ENCODE peak calls at places on chromosome 22, in nine cellular contexts. One of them, this sample, is unnamed.

GRCh38 chr22:38957046-38957770 is at the start of gene APOBEC3A:
- DNase-seq in uterus: no peak
- DNase-seq in tibial artery: peak
- DNase-seq in transverse colon: peak
- DNase-seq in progenitor cell of endocrine pancreas: no peak
- DNase-seq in fibroblast of lung: no peak
- DNase-seq in lower leg skin: no peak
- DNase-seq in astrocyte of the cerebellum: no peak
- DNase-seq in omental fat pad: no peak
- DNase-seq in this sample: no peak

GRCh38 chr22:24926428-24926725 is 20.1 kb downstream of the LHFPL7 start:
- DNase-seq in omental fat pad: no peak
- DNase-seq in uterus: no peak
- DNase-seq in tibial artery: no peak
- DNase-seq in astrocyte of the cerebellum: no peak
- DNase-seq in transverse colon: no peak
- DNase-seq in fibroblast of lung: peak
- DNase-seq in lower leg skin: no peak
- DNase-seq in progenitor cell of endocrine pancreas: no peak
- DNase-seq in this sample: no peak

GRCh38 chr22:49052023-49052538 is 775.6 kb downstream of the BRD1 start:
- DNase-seq in fibroblast of lung: peak
- DNase-seq in progenitor cell of endocrine pancreas: no peak
- DNase-seq in uterus: no peak
- DNase-seq in omental fat pad: no peak
- DNase-seq in tibial artery: peak
- DNase-seq in astrocyte of the cerebellum: no peak
- DNase-seq in transverse colon: no peak
- DNase-seq in lower leg skin: no peak
- DNase-seq in this sample: no peak

GRCh38 chr22:37309221-37310074 is 27.1 kb downstream of the CYTH4 start:
- DNase-seq in uterus: no peak
- DNase-seq in astrocyte of the cerebellum: no peak
- DNase-seq in progenitor cell of endocrine pancreas: no peak
- DNase-seq in tibial artery: no peak
- DNase-seq in lower leg skin: no peak
- DNase-seq in transverse colon: peak
- DNase-seq in omental fat pad: no peak
- DNase-seq in fibroblast of lung: no peak
- DNase-seq in this sample: no peak

GRCh38 chr22:20940178-20940790 is 23.1 kb downstream of the CRKL start:
- DNase-seq in lower leg skin: no peak
- DNase-seq in tibial artery: no peak
- DNase-seq in uterus: no peak
- DNase-seq in progenitor cell of endocrine pancreas: no peak
- DNase-seq in astrocyte of the cerebellum: peak
- DNase-seq in omental fat pad: no peak
- DNase-seq in transverse colon: no peak
- DNase-seq in fibroblast of lung: no peak
- DNase-seq in this sample: no peak

GRCh38 chr22:39078329-39078728 is 1.3 kb downstream of the APOBEC3G start:
- DNase-seq in uterus: no peak
- DNase-seq in progenitor cell of endocrine pancreas: no peak
- DNase-seq in tibial artery: no peak
- DNase-seq in lower leg skin: no peak
- DNase-seq in omental fat pad: no peak
- DNase-seq in fibroblast of lung: no peak
- DNase-seq in transverse colon: no peak
- DNase-seq in astrocyte of the cerebellum: no peak
- DNase-seq in this sample: no peak

GRCh38 chr22:21047730-21048129 is 2.0 kb downstream of the LRRC74B start:
- DNase-seq in lower leg skin: no peak
- DNase-seq in omental fat pad: no peak
- DNase-seq in tibial artery: no peak
- DNase-seq in fibroblast of lung: no peak
- DNase-seq in uterus: peak
- DNase-seq in transverse colon: no peak
- DNase-seq in astrocyte of the cerebellum: no peak
- DNase-seq in progenitor cell of endocrine pancreas: no peak
- DNase-seq in this sample: no peak

GRCh38 chr22:28711820-28712777 is 29.5 kb downstream of the CHEK2 start:
- DNase-seq in fibroblast of lung: peak
- DNase-seq in astrocyte of the cerebellum: peak
- DNase-seq in transverse colon: no peak
- DNase-seq in tibial artery: peak
- DNase-seq in progenitor cell of endocrine pancreas: no peak
- DNase-seq in omental fat pad: no peak
- DNase-seq in uterus: no peak
- DNase-seq in lower leg skin: no peak
- DNase-seq in this sample: no peak

GRCh38 chr22:29706991-29707390 is 12.8 kb upstream of the CABP7 start:
- DNase-seq in tibial artery: no peak
- DNase-seq in lower leg skin: no peak
- DNase-seq in progenitor cell of endocrine pancreas: no peak
- DNase-seq in transverse colon: no peak
- DNase-seq in fibroblast of lung: no peak
- DNase-seq in astrocyte of the cerebellum: no peak
- DNase-seq in omental fat pad: no peak
- DNase-seq in uterus: no peak
- DNase-seq in this sample: no peak

GRCh38 chr22:43152001-43152354 is 619 bp downstream of the TSPO start:
- DNase-seq in lower leg skin: no peak
- DNase-seq in transverse colon: no peak
- DNase-seq in progenitor cell of endocrine pancreas: no peak
- DNase-seq in omental fat pad: no peak
- DNase-seq in uterus: no peak
- DNase-seq in astrocyte of the cerebellum: no peak
- DNase-seq in fibroblast of lung: no peak
- DNase-seq in tibial artery: no peak
- DNase-seq in this sample: no peak

GRCh38 chr22:49012695-49013094 is 815.0 kb downstream of the BRD1 start:
- DNase-seq in uterus: no peak
- DNase-seq in tibial artery: peak
- DNase-seq in omental fat pad: no peak
- DNase-seq in transverse colon: no peak
- DNase-seq in fibroblast of lung: no peak
- DNase-seq in progenitor cell of endocrine pancreas: no peak
- DNase-seq in lower leg skin: no peak
- DNase-seq in astrocyte of the cerebellum: no peak
- DNase-seq in this sample: peak

GRCh38 chr22:24474221-24474620 is 20.9 kb upstream of the UPB1 start:
- DNase-seq in progenitor cell of endocrine pancreas: no peak
- DNase-seq in omental fat pad: no peak
- DNase-seq in astrocyte of the cerebellum: peak
- DNase-seq in tibial artery: no peak
- DNase-seq in lower leg skin: no peak
- DNase-seq in transverse colon: no peak
- DNase-seq in uterus: no peak
- DNase-seq in fibroblast of lung: peak
- DNase-seq in this sample: no peak

GRCh38 chr22:40094449-40094848 is 83.3 kb upstream of the TNRC6B start:
- DNase-seq in transverse colon: no peak
- DNase-seq in uterus: no peak
- DNase-seq in omental fat pad: no peak
- DNase-seq in progenitor cell of endocrine pancreas: no peak
- DNase-seq in tibial artery: no peak
- DNase-seq in fibroblast of lung: peak
- DNase-seq in astrocyte of the cerebellum: no peak
- DNase-seq in lower leg skin: no peak
- DNase-seq in this sample: no peak

GRCh38 chr22:37609240-37610152 is 862 bp downstream of the GGA1 start:
- DNase-seq in progenitor cell of endocrine pancreas: no peak
- DNase-seq in omental fat pad: no peak
- DNase-seq in fibroblast of lung: no peak
- DNase-seq in astrocyte of the cerebellum: no peak
- DNase-seq in uterus: no peak
- DNase-seq in transverse colon: no peak
- DNase-seq in tibial artery: no peak
- DNase-seq in lower leg skin: no peak
- DNase-seq in this sample: no peak

GRCh38 chr22:37973271-37974170 is 10.8 kb downstream of the SOX10 start:
- DNase-seq in astrocyte of the cerebellum: no peak
- DNase-seq in fibroblast of lung: no peak
- DNase-seq in progenitor cell of endocrine pancreas: no peak
- DNase-seq in lower leg skin: no peak
- DNase-seq in uterus: no peak
- DNase-seq in transverse colon: no peak
- DNase-seq in tibial artery: no peak
- DNase-seq in omental fat pad: no peak
- DNase-seq in this sample: no peak

DNA sequence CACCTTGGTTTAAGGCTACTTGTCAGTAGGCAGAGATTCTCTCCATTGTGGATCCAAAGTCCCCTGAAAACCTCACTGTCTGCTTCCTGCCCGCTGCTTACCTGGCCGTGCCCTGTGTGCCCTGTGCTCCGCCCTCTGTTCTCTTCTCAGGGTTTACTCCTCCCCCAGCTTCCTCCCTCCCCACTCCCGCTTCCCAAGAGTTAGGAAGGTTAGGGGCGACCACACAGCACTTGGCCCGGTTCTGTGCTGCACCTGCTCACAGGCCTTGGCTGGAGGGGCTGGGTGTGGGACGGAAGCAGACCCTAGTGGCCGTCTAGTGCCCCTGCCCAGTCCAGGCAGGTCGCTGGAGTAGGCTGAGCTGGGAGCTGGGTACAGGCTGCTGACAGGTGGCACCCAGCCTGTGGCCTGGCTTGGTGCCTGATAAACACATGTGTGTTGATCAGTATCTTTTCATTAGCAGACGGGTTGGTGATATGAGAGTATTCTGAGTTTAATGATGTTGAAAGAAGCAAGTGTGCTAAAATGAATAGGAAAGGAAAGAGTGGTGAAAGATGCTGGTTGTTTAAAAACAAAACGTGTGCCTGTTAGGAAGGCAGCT is 40.5 kb downstream of the GRAMD4 start:
- DNase-seq in tibial artery: no peak
- DNase-seq in fibroblast of lung: no peak
- DNase-seq in astrocyte of the cerebellum: no peak
- DNase-seq in progenitor cell of endocrine pancreas: no peak
- DNase-seq in transverse colon: peak
- DNase-seq in uterus: no peak
- DNase-seq in omental fat pad: no peak
- DNase-seq in lower leg skin: no peak
- DNase-seq in this sample: no peak
- TF ChIP-seq CTCF in tibial artery: no peak
- TF ChIP-seq CTCF in fibroblast of lung: no peak
- TF ChIP-seq CTCF in astrocyte of the cerebellum: no peak
- TF ChIP-seq CTCF in progenitor cell of endocrine pancreas: peak
- TF ChIP-seq CTCF in transverse colon: no peak
- TF ChIP-seq CTCF in uterus: no peak
- TF ChIP-seq CTCF in omental fat pad: no peak
- TF ChIP-seq CTCF in lower leg skin: no peak
- TF ChIP-seq CTCF in this sample: no peak

DNA sequence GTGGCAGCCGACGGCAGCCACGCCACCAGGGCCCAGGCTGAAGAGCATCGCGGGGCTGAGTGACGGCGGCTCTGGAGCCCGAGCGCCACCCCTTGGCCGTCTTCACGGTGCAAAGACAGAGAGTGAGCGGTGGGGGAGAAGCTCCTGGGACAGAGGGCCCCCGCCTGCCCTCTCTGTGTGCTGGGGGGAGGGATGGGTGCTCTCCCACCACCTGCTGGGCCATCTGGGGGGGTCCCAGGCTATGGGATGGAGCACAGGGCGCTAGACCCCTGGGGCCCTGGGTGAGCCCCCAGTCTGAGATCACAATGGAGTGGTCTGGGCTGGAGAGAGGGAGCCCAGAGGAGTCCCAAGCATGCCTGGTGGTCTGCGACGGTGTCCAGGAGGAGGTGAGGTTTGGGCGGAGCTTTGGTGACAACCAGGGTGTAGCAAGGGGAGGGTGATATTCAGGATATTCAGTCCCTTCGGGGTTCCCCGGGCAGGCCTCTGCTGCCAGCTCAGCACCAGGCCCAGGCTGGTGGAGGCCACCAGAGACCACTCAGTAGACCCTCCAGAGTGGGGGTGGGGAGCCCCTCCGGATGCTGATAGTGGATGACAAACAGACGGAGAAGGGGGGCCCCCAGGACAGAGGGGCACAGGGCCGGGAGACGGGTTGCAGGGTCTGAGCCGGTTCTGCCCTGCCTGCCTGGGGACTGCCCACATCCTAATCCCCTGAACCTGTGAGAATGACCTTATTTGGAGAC is 78.1 kb upstream of the PRR5 start:
- DNase-seq in omental fat pad: no peak
- DNase-seq in transverse colon: no peak
- DNase-seq in astrocyte of the cerebellum: no peak
- DNase-seq in lower leg skin: no peak
- DNase-seq in uterus: no peak
- DNase-seq in tibial artery: no peak
- DNase-seq in progenitor cell of endocrine pancreas: no peak
- DNase-seq in fibroblast of lung: peak
- DNase-seq in this sample: no peak
- TF ChIP-seq CTCF in omental fat pad: no peak
- TF ChIP-seq CTCF in transverse colon: peak
- TF ChIP-seq CTCF in astrocyte of the cerebellum: peak
- TF ChIP-seq CTCF in lower leg skin: no peak
- TF ChIP-seq CTCF in uterus: peak
- TF ChIP-seq CTCF in tibial artery: no peak
- TF ChIP-seq CTCF in progenitor cell of endocrine pancreas: peak
- TF ChIP-seq CTCF in fibroblast of lung: peak
- TF ChIP-seq CTCF in this sample: peak

DNA sequence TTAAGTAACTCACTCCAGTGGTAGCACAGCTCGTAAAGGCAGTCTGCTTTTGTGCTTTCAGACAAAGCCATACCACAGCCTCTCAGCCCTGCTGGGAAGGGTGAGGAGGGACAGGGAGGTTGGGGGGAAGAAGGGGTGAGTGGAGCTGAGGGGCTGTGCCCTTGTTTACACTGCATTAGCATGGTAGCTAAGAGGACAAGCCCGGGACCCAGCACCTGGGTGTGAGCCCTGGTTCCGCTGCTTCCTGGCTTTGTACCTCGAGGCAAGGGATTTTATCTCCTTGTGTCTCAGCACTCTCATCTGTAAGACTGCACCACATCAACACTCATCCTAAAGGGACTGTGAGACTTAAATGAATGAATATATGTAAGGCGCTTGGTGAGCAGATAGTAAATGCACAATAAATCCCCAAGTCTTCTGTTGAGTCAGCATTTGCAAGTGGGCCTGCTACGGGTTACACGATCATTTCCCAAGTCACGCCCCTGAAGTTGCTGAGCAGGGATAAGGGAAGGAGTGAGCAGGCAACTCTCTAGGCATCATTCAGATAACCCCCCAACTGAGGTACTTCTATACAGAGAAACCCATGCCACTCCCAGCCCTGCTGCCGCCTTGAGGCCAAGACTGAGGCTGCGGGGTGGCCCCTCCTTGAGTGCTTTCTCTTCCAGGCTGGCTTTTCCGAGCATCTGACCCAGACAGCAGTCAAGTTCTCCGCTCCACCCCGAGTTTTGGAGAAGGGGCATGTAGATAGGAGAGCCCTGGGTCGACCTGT is 7.5 kb downstream of the RASD2 start:
- DNase-seq in progenitor cell of endocrine pancreas: no peak
- DNase-seq in tibial artery: no peak
- DNase-seq in omental fat pad: no peak
- DNase-seq in uterus: no peak
- DNase-seq in fibroblast of lung: no peak
- DNase-seq in astrocyte of the cerebellum: no peak
- DNase-seq in transverse colon: no peak
- DNase-seq in lower leg skin: no peak
- DNase-seq in this sample: no peak
- TF ChIP-seq CTCF in progenitor cell of endocrine pancreas: peak
- TF ChIP-seq CTCF in tibial artery: no peak
- TF ChIP-seq CTCF in omental fat pad: no peak
- TF ChIP-seq CTCF in uterus: no peak
- TF ChIP-seq CTCF in fibroblast of lung: peak
- TF ChIP-seq CTCF in astrocyte of the cerebellum: peak
- TF ChIP-seq CTCF in transverse colon: no peak
- TF ChIP-seq CTCF in lower leg skin: no peak
- TF ChIP-seq CTCF in this sample: no peak

GRCh38 chr22:41576877-41577276 is 12.8 kb downstream of the PMM1 start:
- DNase-seq in uterus: peak
- DNase-seq in transverse colon: peak
- DNase-seq in tibial artery: peak
- DNase-seq in progenitor cell of endocrine pancreas: peak
- DNase-seq in omental fat pad: no peak
- DNase-seq in lower leg skin: no peak
- DNase-seq in astrocyte of the cerebellum: no peak
- DNase-seq in fibroblast of lung: peak
- DNase-seq in this sample: no peak
- TF ChIP-seq CTCF in uterus: peak
- TF ChIP-seq CTCF in transverse colon: peak
- TF ChIP-seq CTCF in tibial artery: peak
- TF ChIP-seq CTCF in progenitor cell of endocrine pancreas: peak
- TF ChIP-seq CTCF in omental fat pad: no peak
- TF ChIP-seq CTCF in lower leg skin: no peak
- TF ChIP-seq CTCF in astrocyte of the cerebellum: peak
- TF ChIP-seq CTCF in fibroblast of lung: peak
- TF ChIP-seq CTCF in this sample: no peak